ENCODE peak calls at places on chromosome 17, in seven cellular contexts. J, C, Z, M, W, N and Q are unnamed samples.

GRCh38 chr17:2624292-2624731 is 30.9 kb downstream of the PAFAH1B1 start:
- DNase-seq in J (no peak), C (no peak), Z (no peak), M (peak; percentile 41), W (peak; percentile 39), N (no peak), Q (no peak)

GRCh38 chr17:73719588-73720071 is 75.4 kb upstream of the SDK2 start:
- DNase-seq in J (no peak), C (no peak), Z (peak; percentile 89), M (no peak), W (no peak), N (no peak), Q (no peak)

GRCh38 chr17:49748791-49749190 is 15.1 kb downstream of the FAM117A start:
- DNase-seq in J (no peak), C (no peak), Z (no peak), M (no peak), W (no peak), N (no peak), Q (no peak)

GRCh38 chr17:40024901-40025300 is 9.7 kb downstream of the CSF3 start:
- DNase-seq in J (no peak), C (no peak), Z (no peak), M (no peak), W (peak; percentile 78), N (no peak), Q (peak; percentile 57)

GRCh38 chr17:48322060-48322459 is 108.0 kb downstream of the SKAP1 start:
- DNase-seq in J (no peak), C (no peak), Z (no peak), M (no peak), W (peak; percentile 33), N (no peak), Q (peak; percentile 8)

GRCh38 chr17:77709594-77709993 is 248.9 kb upstream of the TNRC6C start:
- DNase-seq in J (no peak), C (no peak), Z (no peak), M (no peak), W (no peak), N (no peak), Q (no peak)

GRCh38 chr17:67629963-67630320 is 87.8 kb upstream of the NOL11 start:
- DNase-seq in J (no peak), C (no peak), Z (peak; percentile 37), M (peak; percentile 16), W (peak; percentile 81), N (peak; percentile 35), Q (peak; percentile 62)

GRCh38 chr17:29154516-29155234 is 25.5 kb downstream of the MYO18A start:
- DNase-seq in J (peak; percentile 49), C (no peak), Z (no peak), M (no peak), W (no peak), N (no peak), Q (no peak)

GRCh38 chr17:9928601-9929341 is 23.7 kb upstream of the RCVRN start:
- DNase-seq in J (no peak), C (no peak), Z (peak; percentile 81), M (no peak), W (peak; percentile 86), N (peak; percentile 52), Q (peak; percentile 34)

GRCh38 chr17:61179316-61179715 is 220.3 kb upstream of the TBX2 start:
- DNase-seq in J (no peak), C (no peak), Z (peak; percentile 81), M (no peak), W (no peak), N (no peak), Q (no peak)

GRCh38 chr17:68178831-68179230 is 69.0 kb upstream of the AMZ2 start:
- DNase-seq in J (no peak), C (no peak), Z (no peak), M (no peak), W (no peak), N (no peak), Q (no peak)

GRCh38 chr17:48812001-48812400 is 5.0 kb downstream of the TTLL6 start:
- DNase-seq in J (no peak), C (no peak), Z (no peak), M (no peak), W (no peak), N (no peak), Q (peak; percentile 23)

GRCh38 chr17:71496552-71496951 is 624.3 kb upstream of the SOX9 start:
- DNase-seq in J (no peak), C (no peak), Z (no peak), M (no peak), W (peak; percentile 38), N (no peak), Q (peak; percentile 73)

GRCh38 chr17:41002814-41003213 is 3.1 kb upstream of the KRTAP3-2 start:
- DNase-seq in J (no peak), C (no peak), Z (no peak), M (no peak), W (peak; percentile 28), N (no peak), Q (peak; percentile 85)

GRCh38 chr17:80892900-80893603 is 98.6 kb upstream of the CHMP6 start:
- DNase-seq in J (no peak), C (no peak), Z (no peak), M (no peak), W (peak; percentile 48), N (no peak), Q (peak; percentile 85)

GRCh38 chr17:1890758-1891450 is 61.1 kb downstream of the RPA1 start:
- DNase-seq in J (no peak), C (no peak), Z (no peak), M (no peak), W (peak; percentile 13), N (no peak), Q (no peak)

GRCh38 chr17:62902573-62903229 is 63.3 kb upstream of the TANC2 start:
- DNase-seq in J (no peak), C (no peak), Z (no peak), M (no peak), W (no peak), N (no peak), Q (no peak)

DNA sequence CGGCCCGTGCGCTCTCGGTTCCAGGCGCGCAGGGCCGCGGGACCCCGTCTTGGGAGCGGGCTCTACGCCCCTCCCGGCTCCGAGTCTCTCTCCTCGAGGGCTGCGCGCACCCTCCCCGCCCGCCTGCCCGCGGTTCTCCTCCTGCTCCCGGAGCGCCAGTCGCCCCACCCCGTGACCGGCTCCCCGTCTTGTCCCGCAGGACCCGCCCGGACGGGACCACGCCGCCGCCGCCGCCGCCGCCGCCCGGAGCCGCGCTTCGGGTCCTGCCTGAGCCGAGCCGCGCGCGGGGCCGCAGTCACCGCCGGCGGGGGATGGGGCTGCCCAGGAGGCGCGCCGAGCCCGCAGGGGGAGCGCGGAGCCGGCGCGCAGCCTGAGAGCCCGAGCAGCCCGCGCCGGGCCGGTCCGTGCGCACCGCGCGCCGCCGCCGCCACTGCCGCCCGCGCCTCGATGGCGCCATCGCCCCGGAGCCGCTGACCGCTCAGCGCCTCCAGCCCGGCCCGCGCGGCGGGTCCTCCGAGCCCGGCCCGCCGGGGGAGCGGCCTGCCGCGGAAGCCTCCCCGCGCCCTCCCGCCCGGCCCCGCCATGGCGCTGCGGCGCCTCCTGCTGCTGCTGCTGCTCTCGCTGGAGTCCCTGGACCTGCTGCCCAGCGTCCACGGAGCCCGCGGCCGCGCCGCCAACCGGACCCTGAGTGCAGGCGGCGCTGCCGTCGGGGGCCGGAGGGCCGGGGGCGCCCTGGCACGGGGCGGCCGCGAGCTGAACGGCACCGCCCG is at the start of gene SHISA6:
- DNase-seq in J (no peak), C (no peak), Z (peak; percentile 80), M (no peak), W (no peak), N (no peak), Q (no peak)
- H3K4me3 ChIP-seq in J (peak within 1 kb of the TSS; percentile 63), C (no peak within 1 kb of the TSS), Z (peak within 1 kb of the TSS; percentile 63), M (no peak within 1 kb of the TSS), W (no peak within 1 kb of the TSS), N (no peak within 1 kb of the TSS), Q (no peak within 1 kb of the TSS)

DNA sequence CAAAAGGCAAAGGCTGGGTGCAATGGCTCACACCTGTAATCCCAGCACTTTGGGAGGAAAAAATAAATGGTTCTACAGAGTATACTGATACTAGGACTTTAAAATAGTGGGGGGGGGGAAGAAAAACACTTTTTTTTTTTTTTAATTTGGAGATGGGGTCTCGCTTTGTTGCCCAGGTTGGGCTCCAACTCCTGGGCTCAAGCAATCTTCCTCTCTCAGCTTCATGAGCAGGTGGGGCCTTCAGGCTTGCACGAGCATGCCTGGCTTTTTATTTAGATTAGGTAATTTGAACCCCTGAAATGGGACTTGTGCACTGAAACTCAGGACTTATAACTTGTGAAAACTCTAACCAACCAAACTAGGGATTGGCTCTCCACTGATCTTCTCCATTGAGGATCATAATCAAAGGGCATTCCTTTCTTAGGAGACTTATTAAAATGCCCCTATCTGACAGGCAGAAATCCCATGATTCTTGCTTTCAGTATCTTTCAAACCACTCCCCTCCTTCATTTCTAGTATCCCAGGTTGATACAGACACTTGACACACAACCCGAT is 16.9 kb downstream of the GRB2 start:
- DNase-seq in J (no peak), C (no peak), Z (no peak), M (no peak), W (no peak), N (no peak), Q (no peak)
- TF ChIP-seq CTCF in J (no peak), C (no peak), Z (no peak), M (no peak), W (no peak), N (no peak), Q (no peak)

GRCh38 chr17:57484826-57485565 is 228.7 kb downstream of the MSI2 start:
- DNase-seq in J (no peak), C (no peak), Z (no peak), M (no peak), W (no peak), N (no peak), Q (no peak)
- H3K4me3 ChIP-seq in J (no peak overlapping the region), C (no peak overlapping the region), Z (no peak overlapping the region), M (no peak overlapping the region), W (no peak overlapping the region), N (no peak overlapping the region), Q (no peak overlapping the region)

GRCh38 chr17:45104029-45104428 is 28.3 kb downstream of the PLCD3 start:
- DNase-seq in J (no peak), C (no peak), Z (no peak), M (no peak), W (no peak), N (no peak), Q (no peak)

GRCh38 chr17:45106582-45106981 is 25.7 kb downstream of the PLCD3 start:
- DNase-seq in J (no peak), C (no peak), Z (no peak), M (no peak), W (no peak), N (no peak), Q (no peak)

GRCh38 chr17:45104497-45104896 is 27.8 kb downstream of the PLCD3 start:
- DNase-seq in J (no peak), C (no peak), Z (peak; percentile 0), M (no peak), W (no peak), N (no peak), Q (no peak)

GRCh38 chr17:45106101-45106500 is 26.2 kb downstream of the PLCD3 start:
- DNase-seq in J (no peak), C (no peak), Z (no peak), M (no peak), W (no peak), N (no peak), Q (no peak)

GRCh38 chr17:45104907-45105624 is 27.2 kb downstream of the PLCD3 start:
- DNase-seq in J (no peak), C (no peak), Z (no peak), M (no peak), W (no peak), N (no peak), Q (no peak)
- TF ChIP-seq CTCF in J (no peak), C (no peak), Z (no peak), M (no peak), W (peak; percentile 13), N (no peak), Q (no peak)